ENCODE peak calls at places on chromosome 12, in eight cellular contexts. G is HCT116, H is GM12878, Y is GM23338, N is HepG2, L is Panc1, F is K562, J is SK-N-SH. Q is an unnamed sample.

GRCh38 chr12:92080390-92081285 is 65.0 kb downstream of the BTG1 start:
- DNase-seq in G (peak), H (no peak), N (no peak), F (no peak), L (peak), Y (no peak), J (no peak), Q (no peak)

GRCh38 chr12:91628656-91629055 is 446.0 kb upstream of the DCN start:
- DNase-seq in Y (no peak), J (no peak), G (no peak), L (no peak), F (no peak), H (no peak), N (no peak), Q (no peak)

GRCh38 chr12:93001407-93001806 is 72.3 kb upstream of the EEA1 start:
- DNase-seq in G (no peak), L (no peak), N (no peak), Y (no peak), F (no peak), H (no peak), J (no peak), Q (no peak)

GRCh38 chr12:116864371-116865160 is 16.7 kb downstream of the HRK start:
- DNase-seq in Y (no peak), N (peak), H (no peak), F (no peak), G (no peak), J (no peak), L (no peak), Q (no peak)

GRCh38 chr12:85688837-85689236 is 147.4 kb downstream of the RASSF9 start:
- DNase-seq in H (no peak), L (no peak), Y (peak), F (no peak), G (no peak), N (no peak), J (no peak), Q (no peak)

GRCh38 chr12:78120866-78121590 is 290.3 kb downstream of the NAV3 start:
- DNase-seq in H (no peak), F (no peak), N (no peak), L (no peak), J (peak), G (peak), Y (no peak), Q (peak)

GRCh38 chr12:5085896-5086295 is 42.2 kb downstream of the KCNA5 start:
- DNase-seq in L (no peak), Y (no peak), J (no peak), F (no peak), H (no peak), N (no peak), G (no peak), Q (no peak)

GRCh38 chr12:132952371-132953162 is 3.5 kb downstream of the ZNF605 start:
- DNase-seq in L (no peak), N (no peak), J (no peak), Y (no peak), H (no peak), G (no peak), F (no peak), Q (no peak)

GRCh38 chr12:55996201-55996714 is 818 bp upstream of the SUOX start:
- DNase-seq in G (no peak), J (peak), N (peak), F (peak), Y (peak), H (no peak), L (peak), Q (peak)

GRCh38 chr12:121279507-121279915 is 17.0 kb downstream of the CAMKK2 start:
- DNase-seq in G (no peak), J (peak), L (no peak), F (peak), N (no peak), H (no peak), Y (no peak), Q (no peak)

GRCh38 chr12:31600764-31601163 is 9.8 kb upstream of the DENND5B start:
- DNase-seq in G (no peak), L (no peak), Y (no peak), N (no peak), F (no peak), J (no peak), H (no peak), Q (no peak)

GRCh38 chr12:49538740-49539403 is at the start of gene KCNH3:
- DNase-seq in G (peak), F (peak), Y (peak), H (no peak), N (no peak), J (peak), L (no peak), Q (peak)

GRCh38 chr12:56801661-56802622 is 38.8 kb downstream of the HSD17B6 start:
- DNase-seq in F (no peak), L (no peak), H (no peak), J (no peak), Y (no peak), N (no peak), G (no peak), Q (no peak)

GRCh38 chr12:67299936-67300335 is 30.8 kb downstream of the CAND1 start:
- DNase-seq in G (no peak), J (no peak), F (no peak), H (no peak), L (no peak), N (no peak), Y (no peak), Q (no peak)

GRCh38 chr12:79522237-79522636 is 168.5 kb downstream of the PAWR start:
- DNase-seq in G (no peak), Y (no peak), J (no peak), N (no peak), F (no peak), L (no peak), H (no peak), Q (no peak)

GRCh38 chr12:6272300-6273208 is 37.9 kb upstream of the PLEKHG6 start:
- DNase-seq in L (no peak), N (no peak), F (peak), J (no peak), Y (peak), H (no peak), G (peak), Q (no peak)
- TF ChIP-seq POLR2AphosphoS5 in L (no peak), N (no peak), F (no peak), J (no peak), Y (no peak), H (no peak), G (peak), Q (no peak)

GRCh38 chr12:3964404-3964803 is 91.2 kb upstream of the PARP11 start:
- DNase-seq in L (peak), N (peak), G (peak), J (peak), F (peak), H (no peak), Y (peak), Q (peak)
- TF ChIP-seq CTCF in L (peak), N (peak), G (no peak), J (peak), F (peak), H (peak), Y (peak), Q (no peak)

DNA sequence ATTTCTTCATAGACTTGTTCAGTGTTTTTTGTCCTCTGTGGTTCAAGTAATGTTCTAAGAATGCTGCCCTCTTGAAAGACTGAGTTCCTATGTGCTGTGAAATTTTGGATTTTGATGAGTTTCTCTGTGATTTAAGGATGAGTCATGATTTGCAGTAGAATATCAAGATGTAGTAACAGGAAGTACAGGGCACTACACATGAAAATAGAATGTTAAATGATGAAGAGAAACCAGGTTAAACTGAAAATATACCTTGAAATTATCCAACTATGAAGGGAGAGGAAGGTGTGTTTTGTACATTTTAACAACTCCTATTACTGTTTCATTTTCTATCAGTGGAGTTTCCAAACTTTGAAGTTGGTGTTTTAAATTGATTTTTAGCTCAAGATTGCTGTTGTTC is 4.8 kb downstream of the ELK3 start:
- DNase-seq in J (no peak), G (peak), L (no peak), N (no peak), H (no peak), F (no peak), Y (no peak), Q (no peak)
- TF ChIP-seq REST in J (no peak), G (no peak), L (no peak), N (no peak), H (no peak), F (no peak), Y (no peak), Q (no peak)

DNA sequence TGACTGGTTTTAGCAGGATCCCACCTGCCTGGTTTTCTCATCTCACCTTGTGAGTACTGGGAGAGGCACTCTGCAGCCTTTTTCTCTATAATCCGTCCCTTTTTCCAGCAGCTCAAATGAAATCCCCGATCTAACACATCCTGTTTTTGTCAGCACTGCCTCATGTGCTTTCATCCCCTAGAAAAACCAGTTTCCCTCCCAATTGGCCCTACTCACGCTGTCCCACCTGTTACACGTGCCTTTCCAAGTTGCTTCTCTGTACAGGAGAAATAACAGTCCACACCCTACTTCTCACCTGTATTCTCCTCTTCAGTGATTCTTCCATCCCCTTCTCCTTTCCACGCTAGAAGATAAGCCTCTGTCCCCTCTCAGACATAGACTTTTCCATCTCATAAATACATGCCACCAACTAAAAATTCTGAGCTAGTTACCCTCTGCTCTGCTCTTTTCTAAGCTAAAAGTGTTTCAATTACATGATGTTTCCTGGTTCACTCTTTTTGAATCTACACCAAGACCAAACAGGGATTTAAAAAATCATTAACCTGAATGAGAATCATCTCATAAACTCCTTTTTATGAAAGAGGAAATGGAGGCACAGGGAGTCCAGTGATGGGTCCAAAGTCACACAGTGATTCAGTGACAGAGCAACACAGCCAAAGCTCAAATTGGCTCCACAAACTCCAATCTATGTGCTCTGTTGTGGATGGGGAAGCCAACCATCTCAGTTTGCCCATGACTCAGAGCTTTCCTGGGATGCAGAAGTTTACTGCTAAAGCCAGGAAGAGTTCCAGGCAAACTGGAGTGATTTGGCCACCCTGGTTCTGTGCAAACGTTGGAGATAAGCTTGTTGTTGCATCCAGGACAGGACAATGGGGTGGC is 240.0 kb upstream of the TMEM132C start:
- DNase-seq in Y (no peak), L (no peak), H (no peak), F (no peak), J (no peak), G (no peak), N (no peak), Q (no peak)
- TF ChIP-seq POLR2AphosphoS5 in Y (no peak), L (no peak), H (no peak), F (no peak), J (no peak), G (no peak), N (no peak), Q (no peak)

GRCh38 chr12:69993433-69993832 is 168.4 kb downstream of the MYRFL start:
- DNase-seq in H (no peak), F (no peak), J (no peak), G (no peak), Y (no peak), N (no peak), L (no peak), Q (no peak)
- TF ChIP-seq CTCF in H (no peak), F (no peak), J (no peak), G (no peak), Y (no peak), N (no peak), L (no peak), Q (no peak)

DNA sequence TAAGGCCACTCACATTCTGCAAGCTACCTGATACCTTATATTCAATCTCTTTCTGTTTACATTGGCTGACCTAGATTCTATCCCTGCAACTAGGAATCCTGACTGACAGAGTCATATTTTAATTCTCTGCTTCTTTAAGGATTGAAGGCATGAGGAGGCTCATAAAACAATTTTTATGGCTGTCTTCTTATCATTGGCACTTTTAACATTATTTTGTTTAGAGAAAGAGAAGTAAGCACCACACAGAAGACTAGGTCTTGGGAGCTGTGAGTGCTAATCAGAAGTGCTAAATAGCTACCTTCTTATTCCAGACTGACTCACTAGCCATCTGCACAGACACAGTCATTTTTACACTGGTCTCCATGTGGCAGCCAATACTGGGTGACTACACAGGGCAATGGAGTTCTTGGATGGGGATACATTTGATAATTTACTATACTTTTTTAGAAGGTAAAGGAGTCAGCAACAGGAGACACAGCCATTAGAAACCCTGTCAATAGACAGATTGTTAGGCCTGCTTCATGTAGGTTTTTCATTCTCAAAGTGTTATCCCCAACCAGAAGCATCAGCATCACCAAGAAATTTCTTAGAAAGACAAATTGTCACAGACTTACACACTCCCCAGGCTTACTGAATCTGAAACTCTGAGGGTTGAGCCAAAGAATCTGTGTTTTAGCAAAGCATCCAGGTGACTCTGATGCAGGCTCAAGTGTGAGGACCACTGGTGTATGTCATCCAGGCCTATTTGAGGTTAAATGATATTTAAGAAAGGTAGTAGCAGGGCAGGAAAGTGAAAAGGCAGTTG is 214.1 kb downstream of the DUSP6 start:
- DNase-seq in G (no peak), F (no peak), Y (no peak), N (no peak), J (no peak), L (no peak), H (no peak), Q (no peak)
- TF ChIP-seq REST in G (no peak), F (no peak), Y (no peak), N (no peak), J (no peak), L (no peak), H (no peak), Q (no peak)